ENCODE peak calls at places on chromosomes 16 and 17, in seven cellular contexts. A, Q, B, P, S, X and R are unnamed samples.
A peak's percentile ranks its signal among the peaks of the same experiment; 100 is the strongest.

GRCh38 chr16:75099738-75100615 is 16.6 kb downstream of the LDHD start:
- DNase-seq in A (peak; percentile 62), Q (no peak), B (no peak), P (no peak), S (no peak), X (no peak), R (no peak)

GRCh38 chr17:78398390-78398789 is 19.9 kb downstream of the PGS1 start:
- DNase-seq in A (no peak), Q (no peak), B (no peak), P (no peak), S (no peak), X (no peak), R (no peak)

GRCh38 chr16:46673320-46674013 is 15.5 kb downstream of the VPS35 start:
- DNase-seq in A (peak; percentile 41), Q (peak; percentile 33), B (peak; percentile 23), P (no peak), S (peak; percentile 16), X (no peak), R (peak; percentile 53)

GRCh38 chr16:29641561-29641960 is 21.5 kb upstream of the SPN start:
- DNase-seq in A (no peak), Q (no peak), B (no peak), P (no peak), S (no peak), X (no peak), R (no peak)

GRCh38 chr16:55989569-55989907 is 114.4 kb upstream of the CES5A start:
- DNase-seq in A (no peak), Q (no peak), B (no peak), P (no peak), S (no peak), X (no peak), R (no peak)

GRCh38 chr16:50688083-50688482 is 5.3 kb upstream of the NOD2 start:
- DNase-seq in A (no peak), Q (no peak), B (no peak), P (no peak), S (no peak), X (no peak), R (no peak)

GRCh38 chr16:495127-495748 is 32.3 kb upstream of the CAPN15 start:
- DNase-seq in A (no peak), Q (peak; percentile 47), B (peak; percentile 15), P (no peak), S (no peak), X (no peak), R (peak; percentile 24)

GRCh38 chr17:61581611-61582349 is 9.2 kb downstream of the NACA2 start:
- DNase-seq in A (no peak), Q (no peak), B (no peak), P (no peak), S (no peak), X (no peak), R (no peak)

GRCh38 chr16:69839798-69840409 is 77.8 kb downstream of the WWP2 start:
- DNase-seq in A (peak; percentile 37), Q (no peak), B (no peak), P (no peak), S (no peak), X (no peak), R (no peak)

GRCh38 chr16:85541619-85542547 is 71.2 kb upstream of the GSE1 start:
- DNase-seq in A (no peak), Q (no peak), B (no peak), P (no peak), S (no peak), X (no peak), R (no peak)

GRCh38 chr16:4216631-4217030 is 25.2 kb downstream of the SRL start:
- DNase-seq in A (no peak), Q (no peak), B (no peak), P (no peak), S (no peak), X (no peak), R (no peak)

GRCh38 chr17:42817866-42818265 is 6.2 kb downstream of the BECN1 start:
- DNase-seq in A (no peak), Q (no peak), B (no peak), P (no peak), S (no peak), X (no peak), R (no peak)